ENCODE peak calls at places on chromosome 9, in seven cellular contexts. Z is fibroblast of lung, P is heart right ventricle, V is kidney epithelial cell, N is cardiac fibroblast, J is AG04450, U is pancreas. A is an unnamed sample.

GRCh38 chr9:92187989-92188714 is 72.9 kb upstream of the SPTLC1 start:
- DNase-seq in Z (no peak), U (no peak), V (no peak), J (no peak), N (no peak), P (no peak), A (peak)

GRCh38 chr9:132372177-132373095 is 17.6 kb upstream of the SETX start:
- DNase-seq in V (no peak), N (peak), Z (no peak), U (peak), J (no peak), P (peak), A (no peak)

GRCh38 chr9:128106181-128106939 is 21.2 kb downstream of the PTGES2 start:
- DNase-seq in V (no peak), Z (no peak), J (no peak), U (no peak), P (no peak), N (no peak), A (no peak)

GRCh38 chr9:100346836-100347235 is 5.9 kb downstream of the TEX10 start:
- DNase-seq in Z (peak), J (peak), U (no peak), N (peak), P (no peak), V (no peak), A (no peak)

GRCh38 chr9:126615791-126616447 is 2.2 kb downstream of the LMX1B start:
- DNase-seq in J (no peak), Z (no peak), U (no peak), P (no peak), V (no peak), N (no peak), A (no peak)

GRCh38 chr9:128884164-128884563 is 2.2 kb downstream of the LRRC8A start:
- DNase-seq in N (no peak), J (no peak), Z (no peak), V (no peak), P (no peak), U (no peak), A (no peak)

GRCh38 chr9:18317896-18318295 is 156.1 kb upstream of the ADAMTSL1 start:
- DNase-seq in U (no peak), N (no peak), V (no peak), Z (no peak), P (no peak), J (no peak), A (no peak)

GRCh38 chr9:137506702-137507171 is 43.5 kb downstream of the PNPLA7 start:
- DNase-seq in P (no peak), U (no peak), V (no peak), N (peak), Z (peak), J (no peak), A (no peak)

GRCh38 chr9:125959980-125960619 is 212.9 kb downstream of the PBX3 start:
- DNase-seq in J (no peak), N (no peak), Z (no peak), P (no peak), V (no peak), U (no peak), A (peak)

GRCh38 chr9:107685901-107686300 is 196.3 kb upstream of the KLF4 start:
- DNase-seq in Z (no peak), U (no peak), P (no peak), J (no peak), V (no peak), N (peak), A (no peak)

GRCh38 chr9:131734165-131734610 is 5.7 kb downstream of the RAPGEF1 start:
- DNase-seq in J (no peak), P (peak), U (no peak), V (no peak), Z (no peak), N (peak), A (no peak)

GRCh38 chr9:20524776-20525175 is 97.5 kb downstream of the MLLT3 start:
- DNase-seq in V (no peak), P (no peak), N (peak), Z (no peak), U (no peak), J (no peak), A (no peak)

GRCh38 chr9:134624827-134625181 is 16.8 kb upstream of the COL5A1 start:
- DNase-seq in J (no peak), Z (peak), U (no peak), V (peak), N (peak), P (no peak), A (no peak)

GRCh38 chr9:95104088-95104960 is 213.2 kb downstream of the FANCC start:
- DNase-seq in U (no peak), P (no peak), J (no peak), Z (no peak), V (no peak), N (no peak), A (no peak)

GRCh38 chr9:14383296-14383695 is 69.4 kb upstream of the NFIB start:
- DNase-seq in J (no peak), Z (peak), N (peak), U (no peak), V (no peak), P (no peak), A (peak)

GRCh38 chr9:2181794-2182193 is 166.6 kb downstream of the SMARCA2 start:
- DNase-seq in P (no peak), V (no peak), U (no peak), N (peak), Z (peak), J (no peak), A (no peak)

GRCh38 chr9:95366731-95367325 is 49.3 kb upstream of the FANCC start:
- DNase-seq in V (no peak), P (no peak), N (no peak), Z (no peak), U (no peak), J (no peak), A (no peak)

GRCh38 chr9:127968717-127969383 is 11.9 kb downstream of the EEIG1 start:
- DNase-seq in N (peak), P (peak), J (peak), U (peak), Z (peak), V (peak), A (peak)

GRCh38 chr9:137255448-137256114 is 454 bp downstream of the NELFB start:
- DNase-seq in Z (peak), N (peak), P (no peak), V (no peak), U (no peak), J (no peak), A (no peak)

GRCh38 chr9:70987986-70988385 is 133.4 kb downstream of the TRPM3 start:
- DNase-seq in Z (peak), U (no peak), V (no peak), P (no peak), J (peak), N (peak), A (peak)

GRCh38 chr9:125521462-125522327 is 185.3 kb downstream of the MAPKAP1 start:
- DNase-seq in Z (peak), J (peak), P (no peak), N (peak), U (no peak), V (peak), A (peak)

GRCh38 chr9:23825143-23825531 is 903 bp downstream of the ELAVL2 start:
- DNase-seq in Z (no peak), N (no peak), P (no peak), V (no peak), J (no peak), U (no peak), A (no peak)

GRCh38 chr9:136482046-136482792 is 621 bp downstream of the SEC16A start:
- DNase-seq in Z (peak), J (no peak), U (no peak), P (no peak), V (no peak), N (peak), A (no peak)

GRCh38 chr9:134434896-134435506 is 108.7 kb downstream of the RXRA start:
- DNase-seq in N (peak), U (peak), P (peak), V (peak), J (peak), Z (peak), A (peak)

GRCh38 chr9:94188246-94188645 is 70.9 kb upstream of the ZNF169 start:
- DNase-seq in Z (no peak), U (no peak), J (no peak), N (no peak), P (no peak), V (no peak), A (no peak)

GRCh38 chr9:122498883-122499288 is 11.7 kb upstream of the OR1J2 start:
- DNase-seq in U (no peak), V (peak), Z (peak), N (peak), J (peak), P (no peak), A (peak)

GRCh38 chr9:110021891-110022290 is 186.1 kb downstream of the C9orf152 start:
- DNase-seq in U (no peak), N (no peak), J (no peak), V (no peak), Z (no peak), P (no peak), A (no peak)

GRCh38 chr9:13352451-13352979 is 73.0 kb upstream of the MPDZ start:
- DNase-seq in J (no peak), U (no peak), P (no peak), V (no peak), Z (no peak), N (no peak), A (no peak)

GRCh38 chr9:35839926-35840325 is 10.9 kb downstream of the TMEM8B start:
- DNase-seq in U (no peak), Z (no peak), V (no peak), P (no peak), J (no peak), N (no peak), A (no peak)

GRCh38 chr9:107491081-107492053 is 1.8 kb upstream of the KLF4 start:
- DNase-seq in N (no peak), U (peak), Z (peak), J (no peak), V (no peak), P (peak), A (no peak)

GRCh38 chr9:94650924-94651323 is 11.6 kb upstream of the FBP1 start:
- DNase-seq in J (no peak), P (no peak), V (no peak), U (no peak), N (no peak), Z (no peak), A (no peak)

GRCh38 chr9:117094493-117094892 is 320.4 kb downstream of the ASTN2 start:
- DNase-seq in N (no peak), J (no peak), V (no peak), P (no peak), U (peak), Z (no peak), A (no peak)

GRCh38 chr9:136674786-136675349 is 12.2 kb downstream of the EGFL7 start:
- DNase-seq in P (peak), Z (no peak), U (peak), J (no peak), N (no peak), V (no peak), A (no peak)

GRCh38 chr9:83266618-83267543 is 203.9 kb upstream of the RASEF start:
- DNase-seq in J (no peak), Z (no peak), V (peak), P (peak), N (peak), U (peak), A (no peak)

GRCh38 chr9:126615251-126615790 is 1.6 kb downstream of the LMX1B start:
- DNase-seq in N (no peak), Z (peak), J (no peak), P (peak), U (no peak), V (no peak), A (no peak)

GRCh38 chr9:28264368-28264767 is 691.1 kb upstream of the C9orf72 start:
- DNase-seq in Z (peak), P (no peak), U (no peak), N (peak), V (no peak), J (no peak), A (no peak)

GRCh38 chr9:6153425-6153824 is 62.2 kb upstream of the IL33 start:
- DNase-seq in N (peak), P (no peak), Z (no peak), J (no peak), U (no peak), V (peak), A (no peak)

GRCh38 chr9:4397917-4398316 is 92.4 kb upstream of the SLC1A1 start:
- DNase-seq in N (peak), P (no peak), J (no peak), Z (no peak), U (no peak), V (no peak), A (no peak)

GRCh38 chr9:84379740-84380139 is 39.2 kb upstream of the SLC28A3 start:
- DNase-seq in P (no peak), J (no peak), N (no peak), U (no peak), V (no peak), Z (peak), A (peak)

DNA sequence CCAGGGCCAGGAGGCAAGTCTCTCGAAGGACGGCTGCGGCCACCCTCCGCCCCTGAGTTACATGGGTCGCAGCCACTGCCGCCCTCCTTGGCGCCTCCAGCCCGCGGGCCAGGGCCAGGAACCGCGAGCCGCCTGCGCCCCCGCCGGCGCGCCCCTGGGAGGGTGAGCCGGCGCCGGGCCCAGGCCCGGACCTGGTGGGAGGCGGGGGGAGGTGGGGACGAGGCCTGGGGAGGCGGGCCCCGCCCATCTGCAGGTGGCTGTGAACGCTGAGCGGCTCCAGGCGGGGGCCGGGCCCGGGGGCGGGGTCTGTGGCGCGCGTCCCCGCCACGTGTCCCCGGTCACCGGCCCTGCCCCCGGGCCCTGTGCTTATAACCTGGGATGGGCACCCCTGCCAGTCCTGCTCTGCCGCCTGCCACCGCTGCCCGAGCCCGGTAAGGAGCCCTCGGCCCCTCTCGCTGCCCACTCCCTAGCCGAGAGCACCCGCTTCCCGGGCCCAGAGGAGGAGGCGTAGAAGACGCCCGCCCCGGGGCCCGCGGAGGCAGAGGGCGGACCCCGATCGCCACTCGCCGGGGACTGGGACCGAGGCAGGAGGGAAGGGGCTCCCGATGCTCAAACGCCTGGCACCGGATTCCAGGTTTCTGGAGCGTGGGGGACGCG is at the start of gene ASS1:
- DNase-seq in V (no peak), J (no peak), U (peak), Z (peak), P (peak), N (no peak), A (no peak)
- H3K4me3 ChIP-seq in V (peak), J (peak), U (peak), Z (peak), P (peak), N (peak), A (peak)

GRCh38 chr9:130522233-130522808 is 57.1 kb upstream of the FUBP3 start:
- DNase-seq in N (no peak), J (no peak), U (no peak), Z (no peak), V (no peak), P (no peak), A (no peak)

GRCh38 chr9:130526854-130527650 is 52.3 kb upstream of the FUBP3 start:
- DNase-seq in V (no peak), Z (no peak), J (no peak), U (no peak), N (no peak), P (no peak), A (no peak)

GRCh38 chr9:130521715-130522114 is 57.7 kb upstream of the FUBP3 start:
- DNase-seq in N (no peak), P (no peak), J (no peak), V (no peak), Z (no peak), U (no peak), A (no peak)

GRCh38 chr9:130526193-130526853 is 53.1 kb upstream of the FUBP3 start:
- DNase-seq in Z (no peak), U (no peak), N (no peak), P (no peak), V (no peak), J (no peak), A (no peak)

DNA sequence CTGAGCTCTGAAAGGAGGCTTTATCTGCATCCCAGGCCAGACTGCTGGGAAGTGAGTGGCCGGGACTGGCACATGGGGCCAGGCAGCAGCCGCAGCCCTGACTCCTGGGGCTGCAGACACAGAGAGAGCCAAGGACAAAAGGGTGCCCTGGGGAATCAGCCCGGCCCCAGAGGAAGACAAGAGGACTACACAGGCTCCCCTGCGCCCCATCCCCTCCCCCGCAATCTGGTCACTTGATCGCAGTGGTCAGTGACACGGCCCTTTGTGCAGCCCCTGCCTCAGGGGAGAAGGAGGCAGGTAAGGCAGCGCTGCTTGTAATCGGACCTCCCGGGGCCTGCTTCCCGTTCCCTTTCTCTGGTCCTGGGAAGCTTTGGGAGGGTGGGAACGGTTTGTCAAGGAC is 55.5 kb upstream of the FUBP3 start:
- DNase-seq in N (no peak), V (no peak), Z (no peak), J (no peak), U (no peak), P (no peak), A (no peak)
- TF ChIP-seq CTCF in N (no peak), V (no peak), Z (no peak), J (no peak), U (no peak), P (no peak), A (no peak)

DNA sequence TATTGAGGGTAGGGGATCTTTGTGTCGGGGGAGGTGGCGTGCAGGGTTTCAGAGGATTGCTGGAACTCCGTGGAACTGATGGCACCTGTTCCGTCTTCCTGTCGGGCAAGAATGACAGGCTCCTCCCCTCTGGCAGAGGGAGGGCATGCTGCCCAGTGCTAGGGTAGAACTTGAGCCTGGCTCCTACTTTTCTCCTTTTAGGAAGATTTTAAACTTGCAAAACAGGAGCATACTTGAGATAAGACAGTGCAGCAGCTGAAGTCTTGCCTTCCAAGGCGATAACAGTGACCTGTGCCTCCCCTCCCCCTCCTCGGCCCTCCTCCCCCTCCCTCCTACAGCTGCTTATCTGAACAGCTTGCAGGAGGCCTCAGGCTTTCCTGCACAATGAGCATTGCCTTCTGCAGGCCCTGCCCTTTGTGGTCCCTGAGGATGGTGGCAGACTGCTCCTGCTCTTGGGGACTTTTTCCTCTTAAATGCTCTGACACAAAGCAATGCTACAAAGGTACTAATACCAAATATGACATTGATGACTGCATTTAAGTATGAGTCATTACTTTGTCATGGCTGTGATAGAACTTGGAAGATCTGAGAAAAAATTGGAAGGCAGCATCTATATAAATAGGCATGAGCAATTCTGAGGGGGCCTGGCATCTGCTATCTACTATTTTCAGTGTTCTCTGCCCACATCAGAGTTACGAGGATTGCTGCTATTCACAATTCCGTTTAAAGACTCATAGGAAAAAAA is 1.9 kb downstream of the GADD45G start:
- DNase-seq in Z (peak), P (peak), J (no peak), V (peak), U (peak), N (peak), A (no peak)
- H3K4me3 ChIP-seq in Z (peak), P (peak), J (no peak), V (no peak), U (peak), N (no peak), A (no peak)

GRCh38 chr9:73067074-73067473 is 84.6 kb upstream of the ANXA1 start:
- DNase-seq in V (no peak), U (no peak), J (no peak), P (no peak), N (no peak), Z (no peak), A (no peak)
- TF ChIP-seq CTCF in V (no peak), U (no peak), J (no peak), P (no peak), N (no peak), Z (no peak), A (no peak)

DNA sequence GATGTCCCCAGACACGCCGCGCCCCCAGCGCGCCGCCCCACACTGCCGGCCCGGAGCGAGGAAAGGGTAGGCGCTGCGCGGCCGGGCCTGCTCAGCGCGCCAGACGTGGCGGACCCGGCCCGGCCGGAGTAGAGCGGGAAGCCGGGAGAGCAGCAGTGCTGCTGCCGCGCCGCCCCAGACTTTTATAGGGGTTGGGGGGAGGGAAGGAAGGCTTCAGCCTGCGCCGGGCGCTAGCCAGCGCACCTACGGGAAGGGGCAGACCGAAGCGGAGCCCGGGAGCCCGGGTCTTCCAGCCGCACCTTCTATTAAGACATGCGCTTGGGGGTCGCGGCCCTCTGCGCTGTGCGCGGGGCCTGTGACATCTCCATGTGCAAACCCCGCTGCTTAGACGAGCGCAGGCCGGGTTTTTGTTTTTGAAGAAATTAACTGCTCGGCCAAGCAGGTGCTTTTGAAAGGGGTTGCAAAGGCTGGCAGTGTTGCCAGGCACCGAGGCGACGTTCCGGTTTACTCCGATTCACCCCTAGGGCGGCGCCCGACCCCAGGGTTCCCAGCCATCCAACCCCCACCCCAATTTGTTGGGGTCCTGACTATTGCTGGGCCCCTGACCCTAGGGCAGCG is 361 bp upstream of the PAX5 start:
- DNase-seq in Z (no peak), U (no peak), N (no peak), V (no peak), J (no peak), P (no peak), A (no peak)
- H3K4me3 ChIP-seq in Z (no peak), U (no peak), N (no peak), V (no peak), J (no peak), P (peak), A (no peak)

GRCh38 chr9:80509358-80509757 is 937.6 kb downstream of the TLE4 start:
- DNase-seq in P (no peak), Z (peak), N (no peak), U (no peak), J (no peak), V (no peak), A (no peak)
- TF ChIP-seq CTCF in P (no peak), Z (peak), N (peak), U (no peak), J (peak), V (no peak), A (no peak)

GRCh38 chr9:118449554-118449953 is 745.4 kb downstream of the TLR4 start:
- DNase-seq in Z (no peak), P (no peak), N (no peak), U (no peak), V (no peak), J (no peak), A (no peak)
- H3K4me3 ChIP-seq in Z (no peak), P (no peak), N (no peak), U (no peak), V (no peak), J (no peak), A (no peak)

GRCh38 chr9:75907329-75907728 is 16.9 kb downstream of the PCSK5 start:
- DNase-seq in Z (peak), J (no peak), U (no peak), V (no peak), P (no peak), N (peak), A (no peak)
- TF ChIP-seq CTCF in Z (no peak), J (no peak), U (no peak), V (no peak), P (no peak), N (no peak), A (no peak)